ENCODE peak calls at places on chromosomes 12 and 14, in six cellular contexts. C is astrocyte, M is IMR-90, H is tibial artery, P is fibroblast of lung, U is GM23248. Z is an unnamed sample.
A peak's percentile ranks its signal among the peaks of the same experiment; 100 is the strongest.

GRCh38 chr12:123089631-123090353 is 61.1 kb downstream of the PITPNM2 start:
- DNase-seq in H (no peak), U (peak; percentile 98), P (peak; percentile 99), M (peak; percentile 99), C (peak; percentile 99), Z (no peak)

GRCh38 chr12:94269316-94269999 is 121.1 kb downstream of the PLXNC1 start:
- DNase-seq in H (no peak), C (no peak), U (no peak), P (no peak), M (no peak), Z (no peak)

GRCh38 chr12:96710127-96710745 is 196.8 kb upstream of the NEDD1 start:
- DNase-seq in P (no peak), M (no peak), H (no peak), U (no peak), C (no peak), Z (no peak)

GRCh38 chr12:111268738-111269572 is 99.9 kb downstream of the PHETA1 start:
- DNase-seq in U (peak; percentile 22), H (no peak), M (no peak), C (no peak), P (no peak), Z (no peak)

GRCh38 chr14:93013368-93013719 is 90.4 kb downstream of the CHGA start:
- DNase-seq in M (peak; percentile 28), U (peak; percentile 89), P (peak; percentile 68), H (peak; percentile 39), C (peak; percentile 53), Z (no peak)

GRCh38 chr14:101494826-101495225 is 66.5 kb upstream of the DIO3 start:
- DNase-seq in P (no peak), C (no peak), H (peak; percentile 16), U (no peak), M (no peak), Z (peak; percentile 16)

GRCh38 chr12:66065623-66066022 is 64.9 kb downstream of the LLPH start:
- DNase-seq in C (peak; percentile 50), M (peak; percentile 49), U (peak; percentile 24), H (no peak), P (peak; percentile 60), Z (no peak)

GRCh38 chr12:53700567-53700966 is 24.7 kb upstream of the ATP5MC2 start:
- DNase-seq in H (no peak), C (no peak), M (no peak), U (peak; percentile 22), P (peak; percentile 12), Z (no peak)

GRCh38 chr12:79993106-79993862 is 58.4 kb upstream of the PPP1R12A start:
- DNase-seq in M (no peak), H (no peak), C (no peak), U (no peak), P (no peak), Z (no peak)

GRCh38 chr14:101810897-101811620 is 49.5 kb downstream of the PPP2R5C start:
- DNase-seq in U (peak; percentile 88), M (peak; percentile 38), H (no peak), P (peak; percentile 52), C (peak; percentile 47), Z (no peak)

GRCh38 chr14:24279301-24280186 is 8.1 kb upstream of the RABGGTA start:
- DNase-seq in U (peak; percentile 51), P (no peak), H (no peak), C (no peak), M (no peak), Z (no peak)

GRCh38 chr12:121167232-121167820 is 34.6 kb downstream of the P2RX7 start:
- DNase-seq in M (no peak), H (no peak), C (no peak), P (no peak), U (peak; percentile 30), Z (no peak)

GRCh38 chr14:106831322-106831720 is 1304.9 kb downstream of the TMEM121 start:
- DNase-seq in H (no peak), U (no peak), M (no peak), P (no peak), C (no peak), Z (no peak)

GRCh38 chr12:6626654-6627283 is 9.0 kb downstream of the LPAR5 start:
- DNase-seq in U (no peak), P (no peak), M (no peak), C (no peak), H (no peak), Z (no peak)

GRCh38 chr12:62840311-62840710 is 94.6 kb downstream of the PPM1H start:
- DNase-seq in C (no peak), H (no peak), P (no peak), M (no peak), U (peak; percentile 13), Z (no peak)

DNA sequence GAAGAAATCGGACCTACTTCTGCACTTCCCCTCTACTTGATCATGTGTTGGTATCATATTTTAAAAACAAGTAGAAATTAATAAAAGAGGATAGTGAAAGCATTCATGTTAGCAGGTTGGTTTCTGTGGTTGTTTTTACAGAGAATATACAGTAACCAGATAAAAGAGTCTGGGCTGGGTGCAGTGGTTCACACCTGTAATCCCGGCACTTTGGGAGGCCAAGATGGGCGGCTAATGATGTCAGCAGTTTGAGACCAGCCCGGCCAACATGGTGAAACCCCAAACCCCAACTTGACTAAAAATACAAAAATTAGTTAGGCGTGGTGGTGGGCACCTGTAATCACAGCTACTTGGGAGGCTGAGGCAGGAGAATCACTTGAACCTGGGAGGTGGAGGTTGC is 55.9 kb downstream of the LRP6 start:
- DNase-seq in U (no peak), C (no peak), H (no peak), P (no peak), M (no peak), Z (no peak)
- H3K4me1 ChIP-seq in U (peaks cover 18% of the 10 kb centered on the region), C (peaks cover 4% of the 10 kb centered on the region), H (no peaks in the 10 kb centered on the region), P (no peaks in the 10 kb centered on the region), M (peaks cover 4% of the 10 kb centered on the region), Z (peaks cover 4% of the 10 kb centered on the region)

DNA sequence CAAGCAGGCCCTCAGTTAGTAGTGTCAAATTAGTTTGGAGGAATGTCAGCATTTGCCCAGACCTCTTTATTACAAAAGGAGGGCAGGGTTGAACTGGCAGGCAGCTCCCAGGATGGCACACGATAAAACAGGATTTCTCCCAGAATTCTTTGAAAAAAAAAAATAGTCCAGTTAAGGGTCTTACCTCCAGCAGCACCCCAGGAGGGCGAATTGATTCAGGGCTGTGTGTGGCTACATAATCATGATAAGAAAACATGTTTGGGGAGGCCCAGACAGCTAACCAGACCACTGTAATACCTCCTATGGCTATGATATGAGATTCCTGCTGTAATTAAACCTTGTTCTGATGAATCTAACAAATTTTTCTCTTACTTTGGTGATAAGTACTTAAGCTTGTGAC is 38.8 kb upstream of the NT5DC3 start:
- DNase-seq in H (no peak), M (no peak), P (no peak), U (no peak), C (no peak), Z (no peak)
- H3K4me1 ChIP-seq in H (no peaks in the 10 kb centered on the region), M (no peaks in the 10 kb centered on the region), P (no peaks in the 10 kb centered on the region), U (no peaks in the 10 kb centered on the region), C (peaks cover 8% of the 10 kb centered on the region), Z (no peaks in the 10 kb centered on the region)

DNA sequence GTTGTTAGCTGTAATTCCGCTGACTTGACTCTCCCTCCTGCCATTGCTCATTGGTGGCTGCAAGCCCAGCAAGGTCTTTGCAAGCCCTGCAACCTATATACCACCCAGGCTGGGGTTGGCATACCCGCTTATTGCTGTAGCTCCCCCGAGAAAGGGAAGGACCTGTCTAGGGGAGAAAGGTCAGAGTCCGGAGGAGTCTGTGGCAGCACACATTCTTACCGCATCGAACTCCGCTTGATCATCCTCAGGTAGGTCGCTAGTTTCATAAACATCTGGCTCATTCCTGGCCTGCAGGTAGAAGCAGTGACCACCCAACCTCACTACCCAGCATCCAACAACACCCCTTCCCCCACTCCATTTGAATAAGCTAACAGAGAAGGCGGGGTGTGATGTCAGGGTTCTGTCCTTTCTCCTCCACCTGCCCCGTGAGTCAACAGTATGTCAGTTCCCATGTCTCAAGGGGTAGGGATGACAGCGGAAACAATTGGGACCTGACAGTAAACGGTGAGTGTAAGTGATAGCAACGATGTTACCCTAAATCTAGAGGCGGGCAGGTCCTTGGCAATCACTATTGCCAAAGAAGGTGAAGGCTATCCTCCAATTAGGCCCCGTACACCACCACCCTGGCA is 1.1 kb downstream of the DCTN2 start:
- DNase-seq in M (peak; percentile 12), U (no peak), H (no peak), C (peak; percentile 13), P (no peak), Z (no peak)
- H3K4me1 ChIP-seq in M (peaks cover 13% of the 10 kb centered on the region), U (peaks cover 21% of the 10 kb centered on the region), H (peaks cover 40% of the 10 kb centered on the region), C (peaks cover 25% of the 10 kb centered on the region), P (peaks cover 7% of the 10 kb centered on the region), Z (no peaks in the 10 kb centered on the region)

GRCh38 chr14:22540286-22540685 is 48.7 kb downstream of the DAD1 start:
- DNase-seq in C (no peak), M (no peak), U (no peak), H (no peak), P (peak; percentile 40), Z (no peak)

GRCh38 chr14:22541721-22542120 is 47.3 kb downstream of the DAD1 start:
- DNase-seq in P (no peak), H (no peak), C (no peak), U (no peak), M (no peak), Z (no peak)

GRCh38 chr14:22540811-22541360 is 48.1 kb downstream of the DAD1 start:
- DNase-seq in M (no peak), P (no peak), H (no peak), C (no peak), U (no peak), Z (no peak)

GRCh38 chr14:22538671-22539228 is 50.3 kb downstream of the DAD1 start:
- DNase-seq in M (no peak), P (no peak), C (no peak), U (no peak), H (no peak), Z (no peak)

GRCh38 chr14:22539831-22540230 is 49.2 kb downstream of the DAD1 start:
- DNase-seq in P (no peak), C (no peak), M (no peak), U (no peak), H (no peak), Z (no peak)
- H3K4me1 ChIP-seq in P (peaks cover 9% of the 10 kb centered on the region), C (peaks cover 15% of the 10 kb centered on the region), M (peaks cover 12% of the 10 kb centered on the region), U (peaks cover 14% of the 10 kb centered on the region), H (peaks cover 18% of the 10 kb centered on the region), Z (no peaks in the 10 kb centered on the region)

GRCh38 chr12:26114720-26115406 is 10.0 kb downstream of the BHLHE41 start:
- DNase-seq in M (no peak), C (no peak), P (no peak), U (peak; percentile 22), H (no peak), Z (no peak)

GRCh38 chr12:26116829-26117228 is 8.0 kb downstream of the BHLHE41 start:
- DNase-seq in H (no peak), M (no peak), P (peak; percentile 32), C (no peak), U (peak; percentile 51), Z (no peak)

GRCh38 chr12:26118356-26118755 is 6.5 kb downstream of the BHLHE41 start:
- DNase-seq in C (no peak), M (no peak), P (no peak), U (no peak), H (no peak), Z (no peak)

GRCh38 chr12:26119391-26119981 is 5.4 kb downstream of the BHLHE41 start:
- DNase-seq in U (peak; percentile 83), M (peak; percentile 78), P (peak; percentile 73), H (no peak), C (peak; percentile 61), Z (no peak)

DNA sequence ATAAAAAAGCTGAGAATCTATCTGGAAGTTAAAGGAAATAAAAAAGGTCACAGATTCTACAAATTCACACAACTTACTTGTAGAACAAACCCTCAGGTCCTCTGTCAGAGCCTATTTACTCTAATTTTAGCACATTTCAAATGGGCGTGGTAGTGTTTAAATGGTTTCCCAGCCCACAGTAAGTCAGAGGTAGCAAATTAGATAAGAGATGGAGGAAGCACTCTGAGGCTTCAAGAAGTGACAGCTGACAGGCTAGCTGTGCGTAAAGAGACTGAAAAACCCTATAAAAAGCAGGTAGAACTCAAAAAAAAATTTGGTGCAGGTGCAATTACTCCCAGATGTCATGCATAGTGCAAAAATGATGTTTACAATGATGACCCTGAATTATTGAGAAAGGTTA is 7.5 kb downstream of the BHLHE41 start:
- DNase-seq in P (no peak), M (no peak), H (no peak), C (no peak), U (no peak), Z (no peak)
- H3K4me1 ChIP-seq in P (peaks cover 2% of the 10 kb centered on the region), M (no peaks in the 10 kb centered on the region), H (peaks cover 68% of the 10 kb centered on the region), C (peaks cover 31% of the 10 kb centered on the region), U (peaks cover 11% of the 10 kb centered on the region), Z (no peaks in the 10 kb centered on the region)